ENCODE peak calls at places on chromosomes 13 and 19, in four cellular contexts. O is neural progenitor cell, J is heart right ventricle, V is IMR-90. I is an unnamed sample.
A peak's percentile ranks its signal among the peaks of the same experiment; 100 is the strongest.

GRCh38 chr19:45638930-45639729 is at the start of gene EML2:
- DNase-seq in V (no peak), J (peak; percentile 55), O (peak; percentile 94), I (no peak)

GRCh38 chr13:30910676-30911075 is 4.6 kb downstream of the MEDAG start:
- DNase-seq in V (no peak), O (no peak), J (no peak), I (no peak)

GRCh38 chr19:33699754-33700407 is 78.1 kb downstream of the CHST8 start:
- DNase-seq in O (no peak), V (no peak), J (no peak), I (no peak)

GRCh38 chr13:23599083-23599925 is 29.1 kb downstream of the TNFRSF19 start:
- DNase-seq in V (no peak), J (no peak), O (peak; percentile 38), I (no peak)

GRCh38 chr19:10421981-10422461 is 1.7 kb downstream of the PDE4A start:
- DNase-seq in V (no peak), O (no peak), J (no peak), I (no peak)

GRCh38 chr19:35061583-35062373 is 20.3 kb downstream of the HPN start:
- DNase-seq in V (peak; percentile 34), J (no peak), O (no peak), I (no peak)

GRCh38 chr13:29743229-29743786 is 107.1 kb downstream of the UBL3 start:
- DNase-seq in O (peak; percentile 28), V (peak; percentile 79), J (peak; percentile 22), I (peak; percentile 61)

GRCh38 chr19:31674503-31675186 is 325.4 kb upstream of the TSHZ3 start:
- DNase-seq in V (peak; percentile 47), J (no peak), O (no peak), I (no peak)

GRCh38 chr13:109355129-109355528 is 431.3 kb downstream of the IRS2 start:
- DNase-seq in V (no peak), O (no peak), J (no peak), I (no peak)

GRCh38 chr19:33293255-33294057 is 8.9 kb downstream of the CEBPA start:
- DNase-seq in O (no peak), V (peak; percentile 71), J (no peak), I (no peak)

GRCh38 chr19:49552749-49553148 is 24.9 kb downstream of the RCN3 start:
- DNase-seq in O (no peak), V (no peak), J (no peak), I (no peak)

GRCh38 chr19:13430790-13431582 is 75.3 kb downstream of the CACNA1A start:
- DNase-seq in O (peak; percentile 63), V (peak; percentile 42), J (peak; percentile 35), I (no peak)

GRCh38 chr19:45455707-45456499 is 11.9 kb upstream of the FOSB start:
- DNase-seq in O (peak; percentile 71), V (peak; percentile 99), J (peak; percentile 86), I (peak; percentile 98)

GRCh38 chr19:48529156-48529555 is 17.5 kb upstream of the LMTK3 start:
- DNase-seq in J (no peak), V (no peak), O (no peak), I (no peak)
- H3K9me3 ChIP-seq in J (peaks cover 12% of the 10 kb centered on the region), V (peaks cover 15% of the 10 kb centered on the region), O (peaks cover 6% of the 10 kb centered on the region), I (peaks cover 4% of the 10 kb centered on the region)

DNA sequence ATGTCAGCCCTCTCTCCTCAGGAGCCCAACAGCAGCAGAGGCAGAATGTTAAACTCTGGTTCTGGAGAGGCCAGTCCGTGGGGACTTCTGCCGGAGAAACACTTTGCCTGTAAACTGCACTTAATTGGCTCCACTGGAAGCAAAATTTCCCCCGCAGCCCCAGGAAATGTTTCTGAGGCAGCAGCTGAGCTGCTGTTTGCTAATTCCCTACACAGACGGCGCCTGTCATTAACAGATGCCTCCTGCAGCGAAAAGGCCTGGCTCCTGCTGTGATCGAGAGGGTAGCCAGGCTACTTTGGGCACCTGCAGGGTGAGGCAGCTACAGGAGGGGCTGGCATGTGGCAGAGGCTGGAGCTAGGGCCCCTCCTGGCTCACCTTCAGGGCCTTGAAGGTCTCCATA is 5.2 kb upstream of the TM6SF2 start:
- DNase-seq in O (no peak), V (no peak), J (no peak), I (no peak)
- H3K36me3 ChIP-seq in O (no peaks in the 10 kb centered on the region), V (peaks cover 55% of the 10 kb centered on the region), J (peaks cover 6% of the 10 kb centered on the region), I (peaks cover 60% of the 10 kb centered on the region)

GRCh38 chr13:39253774-39254173 is 215.5 kb downstream of the NHLRC3 start:
- DNase-seq in V (peak; percentile 59), J (no peak), O (no peak), I (no peak)

GRCh38 chr13:39254606-39255005 is 216.3 kb downstream of the NHLRC3 start:
- DNase-seq in J (no peak), V (no peak), O (no peak), I (no peak)

GRCh38 chr13:39249971-39250370 is 211.7 kb downstream of the NHLRC3 start:
- DNase-seq in V (no peak), O (no peak), J (no peak), I (no peak)

GRCh38 chr13:39251340-39251739 is 213.1 kb downstream of the NHLRC3 start:
- DNase-seq in V (no peak), J (no peak), O (no peak), I (no peak)

GRCh38 chr13:39250440-39250839 is 212.2 kb downstream of the NHLRC3 start:
- DNase-seq in J (no peak), V (no peak), O (no peak), I (no peak)
- H3K9me3 ChIP-seq in J (no peaks in the 10 kb centered on the region), V (no peaks in the 10 kb centered on the region), O (no peaks in the 10 kb centered on the region), I (no peaks in the 10 kb centered on the region)

DNA sequence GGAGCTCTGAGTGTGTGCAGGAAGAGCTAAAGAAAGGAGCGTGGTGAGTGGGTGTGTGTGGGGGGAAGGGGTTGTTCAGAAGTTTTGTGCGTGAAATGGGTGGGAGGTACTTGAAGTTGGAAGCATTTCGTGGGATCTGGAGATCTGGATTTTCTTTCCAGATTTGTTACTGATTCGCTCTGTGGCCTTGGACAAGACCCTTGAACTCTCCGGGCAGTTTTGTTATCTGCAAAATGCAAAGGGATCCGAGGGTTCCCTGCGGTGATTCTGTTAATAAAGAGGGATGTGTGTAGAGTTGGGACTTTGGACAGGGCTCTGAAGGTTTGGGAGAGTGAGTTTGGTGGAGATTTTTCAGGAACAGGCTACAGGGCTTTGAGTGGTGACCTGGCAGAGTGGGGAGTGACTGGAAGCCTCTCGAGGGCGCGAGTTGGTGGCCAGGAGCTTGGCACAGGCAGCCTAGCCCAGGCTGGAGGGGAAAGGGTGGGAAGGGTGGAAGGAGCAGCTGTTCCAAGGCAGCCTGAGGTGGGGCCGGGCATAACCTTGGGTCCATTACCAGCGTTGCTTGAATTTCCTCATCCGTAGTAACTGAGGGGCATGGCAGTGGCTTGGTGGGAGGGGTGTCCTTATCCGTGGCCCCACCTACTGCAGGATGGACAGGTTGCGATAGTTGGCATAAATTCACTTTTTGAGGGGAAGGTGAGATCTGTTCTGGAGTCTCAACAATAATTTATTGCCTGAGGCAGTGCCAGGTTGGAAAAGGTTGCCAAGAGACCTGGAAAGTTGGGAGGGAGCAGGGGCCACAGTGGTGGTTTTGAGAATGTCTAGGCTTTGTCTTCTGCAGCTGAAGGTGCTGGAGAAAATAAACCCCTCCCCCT is 2.1 kb downstream of the ACTN4 start:
- DNase-seq in J (peak; percentile 29), O (no peak), V (no peak), I (no peak)
- H3K36me3 ChIP-seq in J (no peaks in the 10 kb centered on the region), O (no peaks in the 10 kb centered on the region), V (peaks cover 1% of the 10 kb centered on the region), I (no peaks in the 10 kb centered on the region)

GRCh38 chr19:9329999-9330398 is 6.0 kb downstream of the ZNF559 start:
- DNase-seq in O (no peak), V (no peak), J (no peak), I (no peak)
- H3K9me3 ChIP-seq in O (peaks cover 62% of the 10 kb centered on the region), V (peaks cover 35% of the 10 kb centered on the region), J (peaks cover 84% of the 10 kb centered on the region), I (peaks cover 91% of the 10 kb centered on the region)

GRCh38 chr19:1069009-1069779 is 2.2 kb downstream of the ARHGAP45 start:
- DNase-seq in J (peak; percentile 72), V (no peak), O (no peak), I (peak; percentile 71)

GRCh38 chr19:1072371-1073015 is 5.5 kb downstream of the ARHGAP45 start:
- DNase-seq in V (no peak), O (no peak), J (no peak), I (no peak)

GRCh38 chr19:1068111-1069001 is 1.4 kb downstream of the ARHGAP45 start:
- DNase-seq in V (no peak), O (no peak), J (peak; percentile 61), I (no peak)

GRCh38 chr19:1070931-1071791 is 4.2 kb downstream of the ARHGAP45 start:
- DNase-seq in V (no peak), O (peak; percentile 74), J (no peak), I (no peak)

GRCh38 chr19:1070576-1070930 is 3.6 kb downstream of the ARHGAP45 start:
- DNase-seq in J (no peak), O (peak; percentile 70), V (no peak), I (no peak)
- H3K36me3 ChIP-seq in J (no peaks in the 10 kb centered on the region), O (no peaks in the 10 kb centered on the region), V (no peaks in the 10 kb centered on the region), I (no peaks in the 10 kb centered on the region)

GRCh38 chr13:99155821-99156220 is 44.8 kb upstream of the UBAC2 start:
- DNase-seq in J (no peak), O (no peak), V (no peak), I (no peak)

GRCh38 chr13:99158846-99159245 is 41.8 kb upstream of the UBAC2 start:
- DNase-seq in O (no peak), J (no peak), V (no peak), I (no peak)

GRCh38 chr13:99159331-99160061 is 41.2 kb upstream of the UBAC2 start:
- DNase-seq in J (no peak), O (no peak), V (no peak), I (no peak)

GRCh38 chr13:99154064-99154463 is 46.6 kb upstream of the UBAC2 start:
- DNase-seq in J (no peak), V (no peak), O (no peak), I (no peak)

DNA sequence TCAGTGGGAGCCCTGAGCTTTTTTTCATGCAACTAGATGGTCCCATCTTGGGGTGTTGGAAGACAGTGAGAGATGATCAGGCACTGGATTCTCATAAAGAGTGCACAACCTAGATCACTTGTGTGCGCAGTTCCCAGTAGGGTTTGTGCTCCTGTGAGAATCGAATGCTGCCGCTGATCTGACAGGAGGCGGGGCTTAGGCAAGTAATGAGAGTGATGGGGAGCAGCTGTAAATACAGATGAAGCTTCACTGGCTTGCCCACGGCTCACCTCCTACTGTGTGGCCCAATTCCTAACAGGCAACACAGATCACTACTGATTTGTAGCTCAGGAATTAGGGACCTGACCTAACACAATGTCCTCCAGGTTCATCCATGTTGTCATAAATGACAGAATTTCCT is 43.6 kb upstream of the UBAC2 start:
- DNase-seq in O (no peak), J (no peak), V (no peak), I (no peak)
- H3K9me3 ChIP-seq in O (no peaks in the 10 kb centered on the region), J (no peaks in the 10 kb centered on the region), V (no peaks in the 10 kb centered on the region), I (no peaks in the 10 kb centered on the region)

DNA sequence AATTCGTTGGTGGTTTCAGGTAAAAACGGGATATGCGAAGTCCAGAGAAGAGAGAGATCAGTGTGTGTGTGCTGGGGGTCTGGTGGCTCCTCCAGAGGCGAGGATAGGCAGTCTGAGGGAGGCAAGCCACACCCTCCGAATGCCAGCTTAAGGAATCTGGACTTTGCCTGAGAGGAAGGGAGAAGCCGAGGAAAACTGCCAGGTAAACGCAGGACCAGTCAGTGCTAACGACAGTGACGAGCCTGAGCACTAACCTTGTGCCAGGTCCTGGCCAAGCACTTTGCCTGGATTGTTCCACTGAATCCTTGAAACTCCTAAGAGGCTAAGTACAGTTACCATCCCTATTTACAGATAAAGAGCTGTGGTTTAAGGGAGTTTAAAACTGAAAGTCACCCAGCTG is 15.3 kb downstream of the SMG9 start:
- DNase-seq in O (no peak), V (no peak), J (no peak), I (no peak)
- H3K36me3 ChIP-seq in O (no peaks in the 10 kb centered on the region), V (peaks cover 49% of the 10 kb centered on the region), J (peaks cover 7% of the 10 kb centered on the region), I (peaks cover 82% of the 10 kb centered on the region)

GRCh38 chr13:27375686-27376326 is 48.6 kb upstream of the GTF3A start:
- DNase-seq in O (peak; percentile 74), J (peak; percentile 34), V (peak; percentile 70), I (peak; percentile 74)
- H3K9me3 ChIP-seq in O (no peaks in the 10 kb centered on the region), J (no peaks in the 10 kb centered on the region), V (no peaks in the 10 kb centered on the region), I (no peaks in the 10 kb centered on the region)

I was measured in right atrium auricular region.